ENCODE peak calls at places on chromosomes 2 and 18, in four cellular contexts. C is keratinocyte, A is dorsolateral prefrontal cortex, M is breast epithelium. O is an unnamed sample.

GRCh38 chr18:13635046-13635445 is 91.3 kb downstream of the FAM210A start:
- DNase-seq in C (no peak), A (no peak), M (no peak), O (no peak)

GRCh38 chr2:11352781-11353537 is 8.5 kb upstream of the ROCK2 start:
- DNase-seq in C (no peak), A (no peak), M (no peak), O (no peak)

GRCh38 chr18:47184419-47185050 is 8.4 kb upstream of the IER3IP1 start:
- DNase-seq in C (no peak), A (no peak), M (no peak), O (no peak)

GRCh38 chr2:9655441-9656269 is 24.9 kb upstream of the YWHAQ start:
- DNase-seq in C (no peak), A (no peak), M (no peak), O (no peak)

GRCh38 chr2:150484461-150484931 is 3.0 kb downstream of the RND3 start:
- DNase-seq in C (no peak), A (no peak), M (no peak), O (no peak)

GRCh38 chr2:98457045-98457696 is 12.5 kb downstream of the INPP4A start:
- DNase-seq in C (no peak), A (no peak), M (no peak), O (no peak)

GRCh38 chr2:232538671-232539070 is 821 bp upstream of the CHRNG start:
- DNase-seq in C (no peak), A (peak; percentile 39), M (no peak), O (no peak)

GRCh38 chr2:12169060-12169406 is 422.6 kb downstream of the LPIN1 start:
- DNase-seq in C (no peak), A (no peak), M (peak; percentile 31), O (no peak)

GRCh38 chr2:120740765-120741513 is 5.3 kb downstream of the GLI2 start:
- DNase-seq in C (no peak), A (no peak), M (no peak), O (no peak)

GRCh38 chr2:122194546-122194945 is 439.1 kb downstream of the TSN start:
- DNase-seq in C (no peak), A (no peak), M (no peak), O (no peak)

GRCh38 chr2:18118703-18119102 is 240.2 kb downstream of the KCNS3 start:
- DNase-seq in C (no peak), A (no peak), M (no peak), O (no peak)

GRCh38 chr2:3631161-3631850 is 26.7 kb upstream of the ALLC start:
- DNase-seq in C (no peak), A (no peak), M (no peak), O (no peak)

GRCh38 chr2:62531594-62531993 is 25.6 kb upstream of the TMEM17 start:
- DNase-seq in C (no peak), A (no peak), M (no peak), O (no peak)

GRCh38 chr2:239278361-239278760 is 122.5 kb downstream of the HDAC4 start:
- DNase-seq in C (no peak), A (peak; percentile 21), M (no peak), O (no peak)

GRCh38 chr2:66084948-66085590 is 349.9 kb upstream of the MEIS1 start:
- DNase-seq in C (no peak), A (no peak), M (no peak), O (no peak)

GRCh38 chr2:144237845-144238637 is 281.9 kb downstream of the ZEB2 start:
- DNase-seq in C (no peak), A (no peak), M (no peak), O (no peak)

GRCh38 chr2:46943881-46944798 is 28.5 kb upstream of the MCFD2 start:
- DNase-seq in C (no peak), A (no peak), M (no peak), O (no peak)

GRCh38 chr18:47968721-47969120 is 38.3 kb upstream of the SMAD2 start:
- DNase-seq in C (no peak), A (no peak), M (no peak), O (no peak)

GRCh38 chr18:9845256-9845655 is 40.5 kb upstream of the TXNDC2 start:
- DNase-seq in C (no peak), A (no peak), M (no peak), O (no peak)

GRCh38 chr2:205187731-205188130 is 494.6 kb upstream of the NRP2 start:
- DNase-seq in C (no peak), A (no peak), M (no peak), O (no peak)

GRCh38 chr2:186862869-186863709 is 14.1 kb upstream of the ZSWIM2 start:
- DNase-seq in C (peak; percentile 7), A (no peak), M (no peak), O (no peak)

GRCh38 chr18:61435064-61435652 is 101.9 kb downstream of the CDH20 start:
- DNase-seq in C (no peak), A (no peak), M (no peak), O (no peak)

GRCh38 chr18:79587298-79588125 is 92.1 kb upstream of the CTDP1 start:
- DNase-seq in C (no peak), A (no peak), M (no peak), O (no peak)

GRCh38 chr2:28544405-28544914 is 48.6 kb downstream of the PLB1 start:
- DNase-seq in C (no peak), A (no peak), M (no peak), O (no peak)

GRCh38 chr18:23281626-23282436 is 146.5 kb downstream of the CABLES1 start:
- DNase-seq in C (peak; percentile 76), A (no peak), M (peak; percentile 67), O (no peak)

GRCh38 chr2:110869472-110870446 is 137.4 kb downstream of the ACOXL start:
- DNase-seq in C (no peak), A (no peak), M (no peak), O (no peak)

GRCh38 chr18:34345738-34346137 is 121.0 kb upstream of the NOL4 start:
- DNase-seq in C (no peak), A (no peak), M (no peak), O (no peak)

GRCh38 chr2:14516844-14517243 is 115.7 kb upstream of the LRATD1 start:
- DNase-seq in C (no peak), A (no peak), M (no peak), O (no peak)

GRCh38 chr18:48875942-48876511 is 74.7 kb downstream of the SMAD7 start:
- DNase-seq in C (no peak), A (peak; percentile 20), M (no peak), O (no peak)

DNA sequence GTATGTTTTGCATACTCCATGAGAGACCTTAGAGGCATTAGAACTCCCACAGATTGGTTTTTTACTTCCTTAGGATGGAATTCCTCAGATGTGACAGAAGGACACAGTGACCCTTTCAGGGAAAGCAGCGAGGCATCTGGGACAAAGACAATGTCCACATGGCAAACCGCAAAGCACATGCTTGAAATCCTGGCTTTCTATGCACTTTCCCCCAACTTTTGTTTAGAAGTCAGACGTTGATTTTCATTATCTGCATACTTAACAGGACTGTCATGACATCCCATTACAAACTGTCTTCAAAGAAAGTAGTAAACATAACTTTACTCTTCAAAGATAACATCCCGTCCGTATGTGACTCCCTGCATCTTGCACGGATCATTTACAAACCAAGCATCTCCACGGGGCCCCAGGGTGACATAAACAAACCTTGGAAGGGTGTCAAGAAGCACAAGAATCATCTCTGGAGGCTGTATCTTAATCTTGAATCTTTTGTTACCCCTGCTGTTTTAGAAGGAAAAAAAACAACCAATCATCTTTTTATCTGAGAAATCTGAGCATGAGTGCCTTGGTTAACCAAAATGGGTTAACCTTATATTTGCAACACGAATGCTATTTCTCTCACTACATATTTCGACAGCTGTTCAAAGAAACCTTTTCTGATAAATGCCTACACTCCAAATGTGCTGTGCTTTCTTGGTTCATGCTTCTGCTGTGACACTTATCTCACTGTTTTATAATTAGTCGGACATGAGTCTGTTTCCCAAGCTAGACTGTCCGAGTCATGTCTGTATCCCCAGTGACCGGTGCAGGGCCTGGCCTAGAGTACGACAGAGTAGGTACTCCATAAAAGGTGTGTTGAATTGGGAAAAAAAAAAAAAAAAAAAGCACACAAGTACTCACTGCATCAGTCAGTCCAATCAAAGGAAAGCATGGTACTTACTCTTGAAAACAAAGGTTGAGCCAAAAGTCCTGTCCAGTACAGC is 90.7 kb downstream of the CCBE1 start:
- DNase-seq in C (no peak), A (no peak), M (no peak), O (no peak)
- H3K27ac ChIP-seq in C (no peak overlapping the region), A (no peak overlapping the region), M (no peak overlapping the region), O (no peak overlapping the region)

GRCh38 chr2:230877737-230878598 is 13.2 kb downstream of the ITM2C start:
- DNase-seq in C (no peak), A (no peak), M (no peak), O (no peak)

GRCh38 chr2:230879271-230879882 is 14.6 kb downstream of the ITM2C start:
- DNase-seq in C (no peak), A (no peak), M (no peak), O (no peak)

GRCh38 chr2:230878599-230878965 is 13.8 kb downstream of the ITM2C start:
- DNase-seq in C (no peak), A (no peak), M (no peak), O (no peak)

GRCh38 chr2:230881840-230882239 is 17.1 kb downstream of the ITM2C start:
- DNase-seq in C (no peak), A (no peak), M (no peak), O (no peak)

GRCh38 chr2:230879891-230880290 is 15.1 kb downstream of the ITM2C start:
- DNase-seq in C (no peak), A (no peak), M (no peak), O (no peak)
- H3K27ac ChIP-seq in C (no peak overlapping the region), A (no peak overlapping the region), M (no peak overlapping the region), O (no peak overlapping the region)

GRCh38 chr2:190353537-190353899 is 10.1 kb downstream of the INPP1 start:
- DNase-seq in C (no peak), A (no peak), M (no peak), O (no peak)

GRCh38 chr2:190354003-190354690 is 10.8 kb downstream of the INPP1 start:
- DNase-seq in C (no peak), A (no peak), M (no peak), O (no peak)

GRCh38 chr2:190351955-190352354 is 8.6 kb downstream of the INPP1 start:
- DNase-seq in C (no peak), A (no peak), M (no peak), O (no peak)

GRCh38 chr2:190350371-190350770 is 7.0 kb downstream of the INPP1 start:
- DNase-seq in C (no peak), A (no peak), M (no peak), O (no peak)

GRCh38 chr2:190352668-190353536 is 9.5 kb downstream of the INPP1 start:
- DNase-seq in C (no peak), A (no peak), M (no peak), O (peak; percentile 24)
- H3K27ac ChIP-seq in C (peak overlapping the region; percentile 49), A (peak overlapping the region; percentile 92), M (peak overlapping the region; percentile 79), O (peak overlapping the region; percentile 85)

GRCh38 chr2:152445375-152445774 is 110.4 kb downstream of the FMNL2 start:
- DNase-seq in C (no peak), A (no peak), M (no peak), O (no peak)
- H3K27ac ChIP-seq in C (peak overlapping the region; percentile 80), A (peak overlapping the region; percentile 97), M (peak overlapping the region; percentile 27), O (peak overlapping the region; percentile 63)

DNA sequence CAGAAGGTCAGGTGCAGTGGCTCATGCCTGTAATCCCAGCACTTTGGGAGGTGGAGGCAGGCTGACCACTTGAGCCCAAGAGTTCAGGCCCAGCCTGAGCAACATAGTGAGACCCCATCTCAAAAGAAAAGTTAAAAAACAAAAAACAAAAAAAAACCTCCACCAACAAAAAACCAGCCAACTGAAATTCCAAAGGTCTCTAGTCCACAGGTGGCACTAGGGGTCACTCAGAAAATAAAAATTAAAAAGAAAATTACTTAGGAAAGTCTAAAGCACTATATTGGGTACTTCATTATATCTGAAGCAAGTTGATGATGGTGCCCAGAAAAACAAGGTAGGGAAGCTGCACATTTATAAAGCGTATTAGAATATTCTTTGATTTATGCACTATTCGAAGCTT is 26.9 kb downstream of the ANXA4 start:
- DNase-seq in C (no peak), A (no peak), M (no peak), O (no peak)
- H3K27ac ChIP-seq in C (peak overlapping the region; percentile 92), A (peak overlapping the region; percentile 9), M (peak overlapping the region; percentile 33), O (no peak overlapping the region)

GRCh38 chr2:69935011-69935410 is 20.1 kb downstream of the MXD1 start:
- DNase-seq in C (no peak), A (no peak), M (no peak), O (no peak)
- H3K27ac ChIP-seq in C (peak overlapping the region; percentile 84), A (no peak overlapping the region), M (no peak overlapping the region), O (no peak overlapping the region)

O was measured in caudate nucleus.